ENCODE peak calls at places on chromosomes 1 and 21, in four cellular contexts. U is left lung; X is fibroblast of lung; B is stimulated activated CD8-positive, alpha-beta memory T cell treated with anti-CD3 and anti-CD28 coated beads, Interleukin-12 subunit alpha, Interleukin-12 subunit beta, amount 100 ng/mL, for 1 hour. W is an unnamed sample.

GRCh38 chr1:65197636-65198035 is 49.6 kb downstream of the AK4 start:
- DNase-seq in X (no peak), B (no peak), U (no peak), W (no peak)

GRCh38 chr21:38342734-38343133 is 85.9 kb downstream of the KCNJ15 start:
- DNase-seq in X (no peak), B (no peak), U (no peak), W (no peak)

GRCh38 chr1:204991342-204991844 is 51.6 kb upstream of the CNTN2 start:
- DNase-seq in U (peak), X (no peak), B (no peak), W (no peak)

GRCh38 chr1:41497056-41497440 is 12.6 kb upstream of the EDN2 start:
- DNase-seq in B (no peak), X (no peak), U (no peak), W (no peak)

GRCh38 chr21:45336870-45337269 is 49.2 kb upstream of the POFUT2 start:
- DNase-seq in B (no peak), X (no peak), U (peak), W (no peak)

GRCh38 chr1:237705462-237705861 is 185.3 kb downstream of the ZP4 start:
- DNase-seq in X (no peak), B (no peak), U (no peak), W (no peak)

GRCh38 chr1:9289090-9289534 is 3.6 kb upstream of the SPSB1 start:
- DNase-seq in U (no peak), X (peak), B (peak), W (peak)

GRCh38 chr1:169892819-169893644 is 664 bp downstream of the SCYL3 start:
- DNase-seq in X (peak), U (no peak), B (no peak), W (no peak)

GRCh38 chr1:44251989-44252625 is 38.8 kb downstream of the DMAP1 start:
- DNase-seq in X (no peak), U (no peak), B (no peak), W (no peak)

GRCh38 chr1:226097866-226098625 is 35.5 kb downstream of the H3-3A start:
- DNase-seq in B (no peak), X (peak), U (no peak), W (no peak)

GRCh38 chr1:177569476-177569875 is 398.7 kb downstream of the BRINP2 start:
- DNase-seq in X (no peak), U (no peak), B (no peak), W (no peak)

GRCh38 chr1:233627376-233627775 is 13.5 kb downstream of the KCNK1 start:
- DNase-seq in B (no peak), X (no peak), U (no peak), W (no peak)

GRCh38 chr1:201503397-201504176 is 3.3 kb downstream of the CSRP1 start:
- DNase-seq in U (no peak), X (peak), B (no peak), W (no peak)

GRCh38 chr1:113630340-113631327 is 128.7 kb downstream of the PHTF1 start:
- DNase-seq in B (no peak), X (no peak), U (no peak), W (no peak)

GRCh38 chr1:229603387-229604005 is 22.4 kb downstream of the TAF5L start:
- DNase-seq in U (no peak), X (no peak), B (no peak), W (no peak)

GRCh38 chr1:153364766-153365678 is 7.4 kb downstream of the S100A9 start:
- DNase-seq in U (no peak), B (no peak), X (no peak), W (no peak)

GRCh38 chr1:226309398-226310122 is 596 bp upstream of the LIN9 start:
- DNase-seq in X (peak), U (no peak), B (no peak), W (no peak)

GRCh38 chr1:56326056-56326455 is 253.3 kb downstream of the PLPP3 start:
- DNase-seq in X (peak), B (no peak), U (no peak), W (no peak)

GRCh38 chr1:10640079-10640578 is 156.3 kb downstream of the CASZ1 start:
- DNase-seq in X (no peak), U (no peak), B (no peak), W (no peak)

GRCh38 chr1:19559641-19560040 is 74.3 kb upstream of the CAPZB start:
- DNase-seq in X (peak), B (no peak), U (no peak), W (no peak)

GRCh38 chr1:28553229-28553930 is 495 bp downstream of the TRNAU1AP start:
- DNase-seq in B (no peak), U (peak), X (peak), W (peak)

GRCh38 chr21:42684109-42684916 is 30.9 kb downstream of the PDE9A start:
- DNase-seq in B (peak), U (peak), X (no peak), W (no peak)

GRCh38 chr1:110466646-110467280 is 15.8 kb downstream of the PROK1 start:
- DNase-seq in U (no peak), X (no peak), B (no peak), W (no peak)

GRCh38 chr1:156958247-156958714 is 37.8 kb downstream of the LRRC71 start:
- DNase-seq in B (no peak), X (no peak), U (no peak), W (no peak)

GRCh38 chr21:33011462-33011861 is 14.3 kb upstream of the OLIG2 start:
- DNase-seq in U (no peak), X (peak), B (no peak), W (no peak)

GRCh38 chr1:114008352-114009041 is 29.2 kb downstream of the OLFML3 start:
- DNase-seq in U (no peak), X (peak), B (no peak), W (no peak)

GRCh38 chr1:39453603-39454002 is 37.8 kb upstream of the BMP8A start:
- DNase-seq in B (no peak), U (no peak), X (peak), W (no peak)

GRCh38 chr1:218332416-218332815 is 12.7 kb upstream of the TGFB2 start:
- DNase-seq in B (no peak), X (no peak), U (no peak), W (no peak)

GRCh38 chr1:31633117-31633516 is 11.6 kb downstream of the PEF1 start:
- DNase-seq in B (no peak), U (no peak), X (no peak), W (no peak)

GRCh38 chr1:96418969-96419368 is 302.6 kb upstream of the PTBP2 start:
- DNase-seq in B (no peak), U (no peak), X (peak), W (no peak)

GRCh38 chr1:24216254-24216653 is 29.2 kb upstream of the IFNLR1 start:
- DNase-seq in B (no peak), U (no peak), X (no peak), W (no peak)

GRCh38 chr1:208127791-208128408 is 116.3 kb downstream of the PLXNA2 start:
- DNase-seq in X (no peak), U (no peak), B (no peak), W (no peak)

GRCh38 chr1:32426489-32427255 is 32.4 kb upstream of the BSDC1 start:
- DNase-seq in X (no peak), U (no peak), B (no peak), W (no peak)

GRCh38 chr1:228865613-228866320 is 130.5 kb downstream of the RHOU start:
- DNase-seq in B (no peak), U (no peak), X (no peak), W (no peak)

GRCh38 chr1:37808369-37809319 is 636 bp upstream of the YRDC start:
- DNase-seq in B (no peak), U (peak), X (peak), W (no peak)

GRCh38 chr1:161305872-161306519 is 3.8 kb downstream of the MPZ start:
- DNase-seq in B (peak), U (peak), X (peak), W (peak)

GRCh38 chr1:71196685-71197084 is 115.8 kb upstream of the ZRANB2 start:
- DNase-seq in B (no peak), U (no peak), X (peak), W (no peak)

GRCh38 chr1:47752048-47752451 is 245.1 kb downstream of the TRABD2B start:
- DNase-seq in X (no peak), U (no peak), B (no peak), W (no peak)

GRCh38 chr1:231091853-231092301 is 51.8 kb upstream of the FAM89A start:
- DNase-seq in U (no peak), X (peak), B (peak), W (no peak)